ENCODE peak calls at places on chromosomes 1 and 21, in five cellular contexts. One of them, this sample, is unnamed.
A peak's percentile ranks its signal among the peaks of the same experiment; 100 is the strongest.

GRCh38 chr1:19319196-19319595 is 7.1 kb downstream of the SLC66A1 start:
- DNase-seq in Peyer's patch: no peak
- DNase-seq in body of pancreas: no peak
- DNase-seq in uterus: no peak
- DNase-seq in GM10248: no peak
- DNase-seq in this sample: no peak

GRCh38 chr21:46361937-46362336 is 38.0 kb downstream of the PCNT start:
- DNase-seq in Peyer's patch: no peak
- DNase-seq in body of pancreas: no peak
- DNase-seq in uterus: no peak
- DNase-seq in GM10248: no peak
- DNase-seq in this sample: no peak

GRCh38 chr1:15692121-15692682 is 8.1 kb downstream of the PLEKHM2 start:
- DNase-seq in Peyer's patch: no peak
- DNase-seq in body of pancreas: no peak
- DNase-seq in uterus: no peak
- DNase-seq in GM10248: no peak
- DNase-seq in this sample: no peak

GRCh38 chr1:55057956-55058298 is 18.6 kb downstream of the PCSK9 start:
- DNase-seq in Peyer's patch: no peak
- DNase-seq in body of pancreas: no peak
- DNase-seq in uterus: no peak
- DNase-seq in GM10248: no peak
- DNase-seq in this sample: no peak

GRCh38 chr1:4176841-4177240 is 276.8 kb upstream of the C1orf174 start:
- DNase-seq in Peyer's patch: no peak
- DNase-seq in body of pancreas: no peak
- DNase-seq in uterus: no peak
- DNase-seq in GM10248: no peak
- DNase-seq in this sample: no peak

GRCh38 chr1:231416896-231417295 is 5.2 kb downstream of the EGLN1 start:
- DNase-seq in Peyer's patch: no peak
- DNase-seq in body of pancreas: no peak
- DNase-seq in uterus: no peak
- DNase-seq in GM10248: no peak
- DNase-seq in this sample: no peak

GRCh38 chr1:167707942-167708341 is 13.8 kb upstream of the MPZL1 start:
- DNase-seq in Peyer's patch: no peak
- DNase-seq in body of pancreas: no peak
- DNase-seq in uterus: no peak
- DNase-seq in GM10248: no peak
- DNase-seq in this sample: no peak

GRCh38 chr1:109438798-109439297 is 12.6 kb upstream of the PSMA5 start:
- DNase-seq in Peyer's patch: no peak
- DNase-seq in body of pancreas: no peak
- DNase-seq in uterus: no peak
- DNase-seq in GM10248: peak; percentile 27
- DNase-seq in this sample: no peak

GRCh38 chr1:25381041-25381440 is 39.6 kb downstream of the RHCE start:
- DNase-seq in Peyer's patch: no peak
- DNase-seq in body of pancreas: no peak
- DNase-seq in uterus: no peak
- DNase-seq in GM10248: no peak
- DNase-seq in this sample: no peak
- TF ChIP-seq CTCF in Peyer's patch: no peak
- TF ChIP-seq CTCF in body of pancreas: no peak
- TF ChIP-seq CTCF in uterus: no peak
- TF ChIP-seq CTCF in GM10248: no peak
- TF ChIP-seq CTCF in this sample: no peak

GRCh38 chr1:201386208-201386607 is 8.7 kb upstream of the TNNT2 start:
- DNase-seq in Peyer's patch: no peak
- DNase-seq in body of pancreas: no peak
- DNase-seq in uterus: no peak
- DNase-seq in GM10248: no peak
- DNase-seq in this sample: no peak

GRCh38 chr1:201384406-201384782 is 6.9 kb upstream of the TNNT2 start:
- DNase-seq in Peyer's patch: no peak
- DNase-seq in body of pancreas: no peak
- DNase-seq in uterus: no peak
- DNase-seq in GM10248: no peak
- DNase-seq in this sample: no peak

GRCh38 chr1:201383647-201384405 is 6.3 kb upstream of the TNNT2 start:
- DNase-seq in Peyer's patch: no peak
- DNase-seq in body of pancreas: no peak
- DNase-seq in uterus: no peak
- DNase-seq in GM10248: no peak
- DNase-seq in this sample: no peak

GRCh38 chr1:201389066-201389465 is 10.1 kb downstream of the LAD1 start:
- DNase-seq in Peyer's patch: no peak
- DNase-seq in body of pancreas: no peak
- DNase-seq in uterus: no peak
- DNase-seq in GM10248: no peak
- DNase-seq in this sample: no peak

GRCh38 chr1:201385299-201385891 is 7.9 kb upstream of the TNNT2 start:
- DNase-seq in Peyer's patch: peak; percentile 29
- DNase-seq in body of pancreas: peak; percentile 82
- DNase-seq in uterus: no peak
- DNase-seq in GM10248: peak; percentile 85
- DNase-seq in this sample: peak; percentile 44
- TF ChIP-seq CTCF in Peyer's patch: no peak
- TF ChIP-seq CTCF in body of pancreas: peak; percentile 92
- TF ChIP-seq CTCF in uterus: peak; percentile 27
- TF ChIP-seq CTCF in GM10248: peak; percentile 87
- TF ChIP-seq CTCF in this sample: peak; percentile 84

GRCh38 chr1:36162680-36163079 is 6.7 kb downstream of the MAP7D1 start:
- DNase-seq in Peyer's patch: no peak
- DNase-seq in body of pancreas: no peak
- DNase-seq in uterus: no peak
- DNase-seq in GM10248: no peak
- DNase-seq in this sample: no peak
- TF ChIP-seq CTCF in Peyer's patch: no peak
- TF ChIP-seq CTCF in body of pancreas: no peak
- TF ChIP-seq CTCF in uterus: no peak
- TF ChIP-seq CTCF in GM10248: no peak
- TF ChIP-seq CTCF in this sample: no peak

DNA sequence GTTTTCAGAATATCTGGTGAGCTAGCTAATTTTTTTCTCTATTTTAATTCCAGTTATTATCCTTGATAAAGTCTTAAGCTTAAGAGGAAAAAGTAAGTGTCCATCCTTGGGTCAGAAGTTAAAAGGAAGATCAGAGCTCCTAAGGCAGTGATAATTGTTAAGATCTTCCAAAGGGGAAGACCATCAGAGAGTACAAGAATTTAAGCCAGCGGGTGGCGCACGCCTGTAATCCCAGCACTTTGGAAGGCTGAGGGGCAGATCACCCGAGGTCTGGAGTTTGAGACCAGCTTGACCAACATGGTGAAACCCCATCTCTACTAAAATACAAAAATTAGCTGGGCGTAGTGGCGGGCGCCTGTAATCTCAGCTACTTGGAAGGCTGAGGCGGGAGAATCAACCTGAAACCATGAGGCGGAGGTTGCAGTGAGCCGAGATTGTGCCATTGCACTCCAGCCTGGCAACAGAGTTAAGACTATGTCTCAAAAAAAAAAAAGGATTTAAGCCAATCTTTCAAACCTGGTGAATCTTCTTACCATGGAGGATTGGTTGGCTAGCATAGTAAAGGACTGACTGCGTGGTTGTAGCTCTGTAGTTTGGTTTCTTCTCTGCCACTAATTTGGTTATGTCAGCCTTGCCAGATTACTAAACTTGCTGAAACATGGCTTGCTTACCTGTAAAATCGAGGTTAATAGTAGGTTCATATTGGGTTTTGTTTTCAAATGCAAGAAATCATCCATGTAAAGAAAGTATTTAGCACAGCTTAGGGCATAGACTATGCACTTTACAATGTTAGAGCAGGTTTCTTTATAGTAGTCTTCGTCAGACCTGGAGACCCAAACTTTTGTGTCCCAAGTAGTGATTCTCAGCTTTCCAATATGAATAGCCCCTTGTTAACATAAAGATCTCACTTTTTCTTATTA is 15.9 kb downstream of the AKIRIN1 start:
- DNase-seq in Peyer's patch: no peak
- DNase-seq in body of pancreas: no peak
- DNase-seq in uterus: no peak
- DNase-seq in GM10248: no peak
- DNase-seq in this sample: no peak
- TF ChIP-seq CTCF in Peyer's patch: no peak
- TF ChIP-seq CTCF in body of pancreas: no peak
- TF ChIP-seq CTCF in uterus: no peak
- TF ChIP-seq CTCF in GM10248: no peak
- TF ChIP-seq CTCF in this sample: no peak

DNA sequence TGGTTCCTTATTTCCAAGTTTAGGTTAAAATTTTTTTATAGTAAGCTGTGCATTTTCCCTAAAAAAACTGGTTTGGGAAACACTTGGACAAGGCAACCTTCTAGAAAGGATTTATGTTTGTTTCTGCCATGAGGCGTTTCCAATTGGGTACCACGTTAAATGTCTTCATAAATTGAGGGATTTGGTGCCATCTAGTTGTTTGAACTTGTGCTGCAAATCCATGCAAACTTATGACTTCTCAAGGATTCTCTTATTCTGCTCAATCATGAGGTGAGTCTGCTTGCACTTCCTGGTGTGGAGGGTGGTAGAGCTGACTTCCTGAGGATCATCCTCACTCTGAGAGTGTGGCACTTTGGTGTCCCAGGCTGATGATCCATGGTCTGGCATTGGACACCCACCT is 123.3 kb downstream of the PCNX2 start:
- DNase-seq in Peyer's patch: no peak
- DNase-seq in body of pancreas: no peak
- DNase-seq in uterus: no peak
- DNase-seq in GM10248: no peak
- DNase-seq in this sample: no peak
- TF ChIP-seq CTCF in Peyer's patch: no peak
- TF ChIP-seq CTCF in body of pancreas: peak; percentile 21
- TF ChIP-seq CTCF in uterus: no peak
- TF ChIP-seq CTCF in GM10248: no peak
- TF ChIP-seq CTCF in this sample: peak; percentile 40

GRCh38 chr1:205939690-205940330 is 3.4 kb downstream of the SLC26A9 start:
- DNase-seq in Peyer's patch: no peak
- DNase-seq in body of pancreas: peak; percentile 65
- DNase-seq in uterus: no peak
- DNase-seq in GM10248: no peak
- DNase-seq in this sample: peak; percentile 35
- TF ChIP-seq CTCF in Peyer's patch: no peak
- TF ChIP-seq CTCF in body of pancreas: peak; percentile 51
- TF ChIP-seq CTCF in uterus: no peak
- TF ChIP-seq CTCF in GM10248: no peak
- TF ChIP-seq CTCF in this sample: peak; percentile 48

GRCh38 chr1:207259391-207259790 is 62.1 kb upstream of the CD55 start:
- DNase-seq in Peyer's patch: no peak
- DNase-seq in body of pancreas: no peak
- DNase-seq in uterus: no peak
- DNase-seq in GM10248: no peak
- DNase-seq in this sample: no peak
- TF ChIP-seq CTCF in Peyer's patch: no peak
- TF ChIP-seq CTCF in body of pancreas: peak; percentile 45
- TF ChIP-seq CTCF in uterus: no peak
- TF ChIP-seq CTCF in GM10248: no peak
- TF ChIP-seq CTCF in this sample: no peak